ENCODE peak calls at places on chromosomes 13 and 19, in ten cellular contexts. B is Peyer's patch, Q is body of pancreas, J is breast epithelium, R is NB4, C is H1, K is adrenal gland, G is GM12891, F is uterus, I is right lobe of liver. P is an unnamed sample.

GRCh38 chr13:94764576-94765321 is 52.4 kb upstream of the SOX21 start:
- DNase-seq in B (no peak), Q (no peak), J (no peak), R (peak), C (no peak), K (no peak), G (no peak), F (no peak), I (no peak), P (no peak)

GRCh38 chr19:45311640-45312039 is 11.0 kb downstream of the CKM start:
- DNase-seq in B (no peak), Q (no peak), J (no peak), R (peak), C (no peak), K (no peak), G (no peak), F (no peak), I (no peak), P (no peak)

GRCh38 chr19:18364826-18365528 is 21.0 kb upstream of the GDF15 start:
- DNase-seq in B (peak), Q (peak), J (peak), R (peak), C (no peak), K (peak), G (no peak), F (peak), I (peak), P (peak)

GRCh38 chr13:69585656-69586055 is 522.0 kb upstream of the ATXN8OS start:
- DNase-seq in B (no peak), Q (no peak), J (no peak), R (no peak), C (no peak), K (no peak), G (no peak), F (no peak), I (no peak), P (no peak)

GRCh38 chr19:45468803-45469131 is 971 bp downstream of the FOSB start:
- DNase-seq in B (no peak), Q (no peak), J (no peak), R (no peak), C (no peak), K (no peak), G (no peak), F (no peak), I (no peak), P (no peak)

GRCh38 chr13:78239681-78240080 is 321.1 kb upstream of the EDNRB start:
- DNase-seq in B (no peak), Q (no peak), J (no peak), R (peak), C (no peak), K (no peak), G (no peak), F (no peak), I (no peak), P (no peak)

GRCh38 chr13:20803180-20803965 is 29.6 kb upstream of the EEF1AKMT1 start:
- DNase-seq in B (no peak), Q (no peak), J (no peak), R (no peak), C (no peak), K (no peak), G (no peak), F (no peak), I (no peak), P (no peak)

GRCh38 chr13:44231786-44232516 is 141.7 kb upstream of the SERP2 start:
- DNase-seq in B (peak), Q (peak), J (peak), R (peak), C (peak), K (peak), G (no peak), F (peak), I (no peak), P (peak)

GRCh38 chr13:38767506-38768265 is 80.8 kb downstream of the FREM2 start:
- DNase-seq in B (no peak), Q (peak), J (no peak), R (no peak), C (no peak), K (no peak), G (no peak), F (no peak), I (no peak), P (no peak)

GRCh38 chr19:55041627-55042343 is 3.7 kb upstream of the GP6 start:
- DNase-seq in B (no peak), Q (no peak), J (no peak), R (no peak), C (no peak), K (peak), G (no peak), F (no peak), I (no peak), P (no peak)

GRCh38 chr19:40553885-40554857 is 22.5 kb upstream of the SHKBP1 start:
- DNase-seq in B (no peak), Q (no peak), J (no peak), R (no peak), C (no peak), K (no peak), G (no peak), F (no peak), I (no peak), P (no peak)

GRCh38 chr19:39110263-39110967 is 15.2 kb upstream of the PAK4 start:
- DNase-seq in B (peak), Q (peak), J (peak), R (peak), C (no peak), K (peak), G (peak), F (peak), I (peak), P (no peak)

GRCh38 chr19:33862991-33863390 is 66.3 kb downstream of the KCTD15 start:
- DNase-seq in B (no peak), Q (no peak), J (peak), R (no peak), C (no peak), K (no peak), G (no peak), F (no peak), I (no peak), P (no peak)

GRCh38 chr13:20475927-20476691 is 49.5 kb downstream of the CRYL1 start:
- DNase-seq in B (no peak), Q (peak), J (no peak), R (peak), C (no peak), K (no peak), G (peak), F (no peak), I (no peak), P (no peak)

GRCh38 chr13:33489563-33489962 is 204.0 kb upstream of the STARD13 start:
- DNase-seq in B (no peak), Q (no peak), J (no peak), R (no peak), C (no peak), K (no peak), G (no peak), F (no peak), I (no peak), P (no peak)

GRCh38 chr19:34172661-34173144 is 399 bp downstream of the LSM14A start:
- DNase-seq in B (no peak), Q (no peak), J (no peak), R (no peak), C (peak), K (peak), G (no peak), F (no peak), I (no peak), P (peak)

GRCh38 chr13:113598481-113598880 is 13.9 kb downstream of the TFDP1 start:
- DNase-seq in B (peak), Q (no peak), J (no peak), R (no peak), C (no peak), K (peak), G (no peak), F (no peak), I (peak), P (no peak)

DNA sequence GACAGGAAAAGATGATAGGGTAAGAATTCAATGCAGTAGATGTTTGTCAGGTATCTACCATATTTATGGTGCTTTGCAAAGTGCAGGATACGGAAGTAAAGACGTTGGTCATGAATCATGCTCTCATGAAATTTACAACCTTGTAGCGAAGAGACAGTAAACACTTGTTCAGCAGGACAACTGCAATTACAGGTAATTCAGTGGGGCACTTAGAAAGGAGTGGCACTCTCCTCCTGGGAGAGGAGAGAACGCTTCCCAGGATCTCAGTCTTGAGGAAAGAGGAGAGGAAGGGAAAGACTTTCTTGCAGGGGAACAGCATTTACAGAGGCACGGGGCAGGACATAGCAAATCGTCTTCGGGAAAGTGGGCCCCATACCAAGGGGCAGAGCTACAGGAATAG is 46.4 kb downstream of the SOX1 start:
- DNase-seq in B (no peak), Q (no peak), J (no peak), R (no peak), C (no peak), K (no peak), G (no peak), F (no peak), I (no peak), P (no peak)
- TF ChIP-seq POLR2A in B (no peak), Q (no peak), J (no peak), R (no peak), C (no peak), K (no peak), G (no peak), F (no peak), I (no peak), P (no peak)

GRCh38 chr19:1417145-1417544 is 9.8 kb downstream of the DAZAP1 start:
- DNase-seq in B (no peak), Q (no peak), J (no peak), R (no peak), C (no peak), K (peak), G (no peak), F (peak), I (no peak), P (no peak)
- TF ChIP-seq POLR2A in B (no peak), Q (no peak), J (no peak), R (no peak), C (no peak), K (no peak), G (no peak), F (no peak), I (no peak), P (no peak)

GRCh38 chr19:6803036-6803404 is 30.5 kb downstream of the VAV1 start:
- DNase-seq in B (no peak), Q (peak), J (no peak), R (peak), C (no peak), K (no peak), G (no peak), F (no peak), I (no peak), P (no peak)
- TF ChIP-seq POLR2A in B (no peak), Q (no peak), J (no peak), R (no peak), C (no peak), K (no peak), G (peak), F (no peak), I (no peak), P (no peak)

DNA sequence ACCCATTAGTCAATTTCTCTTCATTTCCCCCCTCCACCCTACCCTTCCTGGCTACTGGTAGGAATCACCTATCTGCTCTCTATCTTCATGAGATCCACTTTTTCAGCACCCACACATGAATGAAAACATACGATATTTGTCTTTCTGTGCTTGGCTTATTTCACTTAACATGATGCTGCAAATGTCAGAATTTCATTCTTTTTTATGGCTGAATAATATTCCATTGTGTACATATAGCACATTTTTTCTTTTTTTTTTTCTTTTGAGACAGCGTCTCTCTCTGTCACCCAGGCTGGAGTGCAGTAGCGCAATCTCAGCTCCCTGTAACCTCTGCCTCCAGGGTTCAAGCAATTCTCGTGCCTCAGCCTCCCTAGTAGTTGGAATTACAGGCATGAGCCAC is 9.9 kb upstream of the CALM3 start:
- DNase-seq in B (no peak), Q (no peak), J (no peak), R (no peak), C (no peak), K (no peak), G (no peak), F (no peak), I (no peak), P (no peak)
- TF ChIP-seq POLR2A in B (no peak), Q (no peak), J (no peak), R (no peak), C (no peak), K (no peak), G (no peak), F (no peak), I (no peak), P (no peak)

GRCh38 chr19:14476663-14477401 is 1.7 kb upstream of the PTGER1 start:
- DNase-seq in B (no peak), Q (no peak), J (no peak), R (peak), C (no peak), K (no peak), G (no peak), F (no peak), I (no peak), P (peak)
- TF ChIP-seq POLR2A in B (no peak), Q (no peak), J (no peak), R (no peak), C (no peak), K (no peak), G (no peak), F (no peak), I (no peak), P (no peak)

GRCh38 chr19:35757749-35758608 is at the start of gene PROSER3:
- DNase-seq in B (peak), Q (peak), J (peak), R (peak), C (peak), K (peak), G (peak), F (peak), I (peak), P (peak)
- TF ChIP-seq POLR2A in B (peak), Q (peak), J (peak), R (peak), C (peak), K (peak), G (peak), F (peak), I (peak), P (peak)

GRCh38 chr13:49247722-49248432 is at the start of gene CDADC1:
- DNase-seq in B (peak), Q (peak), J (peak), R (peak), C (peak), K (peak), G (peak), F (peak), I (peak), P (peak)
- TF ChIP-seq POLR2A in B (peak), Q (peak), J (peak), R (peak), C (peak), K (peak), G (peak), F (peak), I (peak), P (peak)

P was measured in H54.